ENCODE peak calls at places on chromosomes 5 and 9, in seven cellular contexts. One of them, this sample, is unnamed.
A peak's percentile ranks its signal among the peaks of the same experiment; 100 is the strongest.

GRCh38 chr5:94366811-94367210 is 251.6 kb downstream of the KIAA0825 start:
- DNase-seq in small intestine: no peak
- DNase-seq in ureter: no peak
- DNase-seq in fibroblast of the aortic adventitia: no peak
- DNase-seq in T-helper 9 cell: no peak
- DNase-seq in GM13977: no peak
- DNase-seq in GM23248: no peak
- DNase-seq in this sample: no peak

GRCh38 chr5:126301056-126301455 is 122.2 kb upstream of the GRAMD2B start:
- DNase-seq in ureter: no peak
- DNase-seq in T-helper 9 cell: no peak
- DNase-seq in GM13977: no peak
- DNase-seq in GM23248: no peak
- DNase-seq in fibroblast of the aortic adventitia: no peak
- DNase-seq in small intestine: no peak
- DNase-seq in this sample: no peak

GRCh38 chr9:16367605-16368424 is 502.7 kb downstream of the BNC2 start:
- DNase-seq in fibroblast of the aortic adventitia: peak; percentile 25
- DNase-seq in small intestine: no peak
- DNase-seq in ureter: no peak
- DNase-seq in GM13977: no peak
- DNase-seq in T-helper 9 cell: no peak
- DNase-seq in GM23248: peak; percentile 93
- DNase-seq in this sample: no peak

GRCh38 chr9:89941875-89942274 is 337.1 kb downstream of the GADD45G start:
- DNase-seq in GM23248: peak; percentile 62
- DNase-seq in fibroblast of the aortic adventitia: peak; percentile 90
- DNase-seq in GM13977: no peak
- DNase-seq in small intestine: no peak
- DNase-seq in ureter: no peak
- DNase-seq in T-helper 9 cell: no peak
- DNase-seq in this sample: peak; percentile 25

GRCh38 chr9:90433398-90433890 is 209.2 kb downstream of the DIRAS2 start:
- DNase-seq in GM23248: no peak
- DNase-seq in fibroblast of the aortic adventitia: no peak
- DNase-seq in GM13977: no peak
- DNase-seq in small intestine: peak; percentile 41
- DNase-seq in ureter: peak; percentile 70
- DNase-seq in T-helper 9 cell: no peak
- DNase-seq in this sample: peak; percentile 60

GRCh38 chr5:167489202-167489601 is 802.2 kb upstream of the WWC1 start:
- DNase-seq in ureter: no peak
- DNase-seq in T-helper 9 cell: no peak
- DNase-seq in GM13977: peak; percentile 31
- DNase-seq in small intestine: no peak
- DNase-seq in fibroblast of the aortic adventitia: no peak
- DNase-seq in GM23248: peak; percentile 6
- DNase-seq in this sample: no peak

GRCh38 chr9:105191508-105192118 is 52.8 kb upstream of the SLC44A1 start:
- DNase-seq in GM23248: peak; percentile 70
- DNase-seq in T-helper 9 cell: no peak
- DNase-seq in ureter: no peak
- DNase-seq in fibroblast of the aortic adventitia: peak; percentile 36
- DNase-seq in small intestine: peak; percentile 6
- DNase-seq in GM13977: peak; percentile 48
- DNase-seq in this sample: no peak

GRCh38 chr5:76083555-76084495 is 642 bp downstream of the SV2C start:
- DNase-seq in fibroblast of the aortic adventitia: no peak
- DNase-seq in small intestine: no peak
- DNase-seq in GM23248: peak; percentile 20
- DNase-seq in T-helper 9 cell: no peak
- DNase-seq in GM13977: peak; percentile 70
- DNase-seq in ureter: no peak
- DNase-seq in this sample: peak; percentile 33

GRCh38 chr5:133079048-133079447 is 27.2 kb downstream of the HSPA4 start:
- DNase-seq in GM13977: no peak
- DNase-seq in small intestine: no peak
- DNase-seq in ureter: no peak
- DNase-seq in fibroblast of the aortic adventitia: no peak
- DNase-seq in T-helper 9 cell: no peak
- DNase-seq in GM23248: peak; percentile 14
- DNase-seq in this sample: no peak

This sample was measured in HEK293T.